ENCODE peak calls at places on chromosomes 13 and 19, in six cellular contexts. One of them, this sample, is unnamed.

GRCh38 chr13:35891973-35892441 is 239.2 kb downstream of the DCLK1 start:
- DNase-seq in PC-3: peak
- DNase-seq in mammary epithelial cell: peak
- DNase-seq in endodermal cell: no peak
- DNase-seq in ascending aorta: no peak
- DNase-seq in uterus: no peak
- DNase-seq in this sample: no peak

GRCh38 chr19:1863638-1864479 is 480 bp upstream of the KLF16 start:
- DNase-seq in PC-3: peak
- DNase-seq in mammary epithelial cell: peak
- DNase-seq in endodermal cell: peak
- DNase-seq in ascending aorta: peak
- DNase-seq in uterus: peak
- DNase-seq in this sample: no peak

GRCh38 chr19:7917292-7918061 is 2.7 kb upstream of the SNAPC2 start:
- DNase-seq in PC-3: peak
- DNase-seq in mammary epithelial cell: no peak
- DNase-seq in endodermal cell: peak
- DNase-seq in ascending aorta: no peak
- DNase-seq in uterus: peak
- DNase-seq in this sample: no peak

GRCh38 chr13:41680900-41681299 is 223.6 kb downstream of the RGCC start:
- DNase-seq in PC-3: no peak
- DNase-seq in mammary epithelial cell: no peak
- DNase-seq in endodermal cell: peak
- DNase-seq in ascending aorta: no peak
- DNase-seq in uterus: no peak
- DNase-seq in this sample: no peak

GRCh38 chr19:50725218-50725931 is 2.2 kb downstream of the CLEC11A start:
- DNase-seq in PC-3: no peak
- DNase-seq in mammary epithelial cell: no peak
- DNase-seq in endodermal cell: no peak
- DNase-seq in ascending aorta: no peak
- DNase-seq in uterus: no peak
- DNase-seq in this sample: no peak

GRCh38 chr13:80604094-80604493 is 263.2 kb upstream of the SPRY2 start:
- DNase-seq in PC-3: peak
- DNase-seq in mammary epithelial cell: no peak
- DNase-seq in endodermal cell: no peak
- DNase-seq in ascending aorta: no peak
- DNase-seq in uterus: no peak
- DNase-seq in this sample: no peak

GRCh38 chr13:95258619-95259194 is 42.5 kb downstream of the ABCC4 start:
- DNase-seq in PC-3: no peak
- DNase-seq in mammary epithelial cell: no peak
- DNase-seq in endodermal cell: no peak
- DNase-seq in ascending aorta: no peak
- DNase-seq in uterus: no peak
- DNase-seq in this sample: no peak

GRCh38 chr19:639251-640155 is at the start of gene FGF22:
- DNase-seq in PC-3: peak
- DNase-seq in mammary epithelial cell: peak
- DNase-seq in endodermal cell: peak
- DNase-seq in ascending aorta: peak
- DNase-seq in uterus: peak
- DNase-seq in this sample: peak

GRCh38 chr13:98272549-98272948 is 95.5 kb upstream of the RNF113B start:
- DNase-seq in PC-3: no peak
- DNase-seq in mammary epithelial cell: no peak
- DNase-seq in endodermal cell: peak
- DNase-seq in ascending aorta: no peak
- DNase-seq in uterus: no peak
- DNase-seq in this sample: no peak

GRCh38 chr19:45862564-45863334 is at the start of gene SYMPK:
- DNase-seq in PC-3: peak
- DNase-seq in mammary epithelial cell: peak
- DNase-seq in endodermal cell: peak
- DNase-seq in ascending aorta: peak
- DNase-seq in uterus: peak
- DNase-seq in this sample: peak

DNA sequence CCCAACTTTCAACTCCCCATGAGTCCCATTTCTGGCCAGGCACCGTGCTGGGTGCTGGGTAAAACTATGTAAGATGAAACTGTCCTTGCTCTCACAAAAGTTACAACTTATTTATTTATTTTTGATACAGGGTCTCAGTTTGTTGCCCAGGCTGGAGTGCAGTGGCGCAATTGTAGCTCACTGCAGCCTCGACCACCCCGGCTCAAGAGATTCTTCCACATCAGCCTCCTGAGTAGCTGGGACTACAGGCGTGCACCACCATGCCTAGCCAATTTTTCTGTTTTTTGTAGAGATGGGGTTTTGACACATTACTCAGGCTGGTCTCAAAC is 12.9 kb upstream of the CADM4 start:
- DNase-seq in PC-3: no peak
- DNase-seq in mammary epithelial cell: no peak
- DNase-seq in endodermal cell: no peak
- DNase-seq in ascending aorta: no peak
- DNase-seq in uterus: no peak
- DNase-seq in this sample: no peak
- TF ChIP-seq CTCF in PC-3: no peak
- TF ChIP-seq CTCF in mammary epithelial cell: no peak
- TF ChIP-seq CTCF in endodermal cell: no peak
- TF ChIP-seq CTCF in ascending aorta: no peak
- TF ChIP-seq CTCF in uterus: no peak
- TF ChIP-seq CTCF in this sample: no peak

DNA sequence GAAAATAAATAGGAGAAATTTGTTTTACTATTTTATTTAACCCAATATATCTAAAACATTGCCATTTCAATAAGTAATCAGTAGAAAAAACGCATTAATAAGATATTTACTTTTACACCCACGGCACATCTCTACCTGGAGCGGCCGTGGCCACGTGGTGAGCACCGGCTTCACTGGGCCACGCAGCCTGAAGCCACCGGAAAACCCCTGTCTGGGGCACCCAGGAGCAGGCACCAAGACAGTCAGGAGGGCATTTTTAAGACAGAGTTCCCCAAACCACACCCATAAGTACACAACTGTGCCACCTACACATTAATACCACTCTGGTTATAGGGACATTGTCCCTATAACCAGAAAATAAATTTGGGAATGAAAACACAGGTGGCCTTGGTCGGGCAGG is 80.9 kb downstream of the SPACA7 start:
- DNase-seq in PC-3: no peak
- DNase-seq in mammary epithelial cell: no peak
- DNase-seq in endodermal cell: no peak
- DNase-seq in ascending aorta: no peak
- DNase-seq in uterus: no peak
- DNase-seq in this sample: no peak
- H3K27ac ChIP-seq in PC-3: no peak
- H3K27ac ChIP-seq in mammary epithelial cell: no peak
- H3K27ac ChIP-seq in endodermal cell: no peak
- H3K27ac ChIP-seq in ascending aorta: no peak
- H3K27ac ChIP-seq in uterus: no peak
- H3K27ac ChIP-seq in this sample: no peak

GRCh38 chr13:68234278-68234677 is 1004.1 kb upstream of the PCDH9 start:
- DNase-seq in PC-3: peak
- DNase-seq in mammary epithelial cell: peak
- DNase-seq in endodermal cell: no peak
- DNase-seq in ascending aorta: no peak
- DNase-seq in uterus: no peak
- DNase-seq in this sample: no peak
- TF ChIP-seq CTCF in PC-3: peak
- TF ChIP-seq CTCF in mammary epithelial cell: peak
- TF ChIP-seq CTCF in endodermal cell: peak
- TF ChIP-seq CTCF in ascending aorta: no peak
- TF ChIP-seq CTCF in uterus: no peak
- TF ChIP-seq CTCF in this sample: no peak

GRCh38 chr19:16589917-16590316 is 17.7 kb upstream of the SLC35E1 start:
- DNase-seq in PC-3: no peak
- DNase-seq in mammary epithelial cell: no peak
- DNase-seq in endodermal cell: no peak
- DNase-seq in ascending aorta: no peak
- DNase-seq in uterus: no peak
- DNase-seq in this sample: no peak

GRCh38 chr19:16587031-16588023 is 15.1 kb upstream of the SLC35E1 start:
- DNase-seq in PC-3: no peak
- DNase-seq in mammary epithelial cell: peak
- DNase-seq in endodermal cell: peak
- DNase-seq in ascending aorta: peak
- DNase-seq in uterus: no peak
- DNase-seq in this sample: no peak

GRCh38 chr19:16588824-16589577 is 16.8 kb upstream of the SLC35E1 start:
- DNase-seq in PC-3: no peak
- DNase-seq in mammary epithelial cell: no peak
- DNase-seq in endodermal cell: no peak
- DNase-seq in ascending aorta: no peak
- DNase-seq in uterus: no peak
- DNase-seq in this sample: no peak

GRCh38 chr19:16586477-16586871 is 14.3 kb upstream of the SLC35E1 start:
- DNase-seq in PC-3: no peak
- DNase-seq in mammary epithelial cell: no peak
- DNase-seq in endodermal cell: no peak
- DNase-seq in ascending aorta: no peak
- DNase-seq in uterus: no peak
- DNase-seq in this sample: peak

GRCh38 chr19:16588089-16588823 is 16.0 kb upstream of the SLC35E1 start:
- DNase-seq in PC-3: no peak
- DNase-seq in mammary epithelial cell: peak
- DNase-seq in endodermal cell: no peak
- DNase-seq in ascending aorta: no peak
- DNase-seq in uterus: peak
- DNase-seq in this sample: no peak
- H3K27ac ChIP-seq in PC-3: no peak
- H3K27ac ChIP-seq in mammary epithelial cell: peak
- H3K27ac ChIP-seq in endodermal cell: no peak
- H3K27ac ChIP-seq in ascending aorta: peak
- H3K27ac ChIP-seq in uterus: peak
- H3K27ac ChIP-seq in this sample: peak

GRCh38 chr13:106919093-106919492 is 351.2 kb upstream of the ARGLU1 start:
- DNase-seq in PC-3: no peak
- DNase-seq in mammary epithelial cell: no peak
- DNase-seq in endodermal cell: no peak
- DNase-seq in ascending aorta: no peak
- DNase-seq in uterus: no peak
- DNase-seq in this sample: no peak
- TF ChIP-seq CTCF in PC-3: no peak
- TF ChIP-seq CTCF in mammary epithelial cell: no peak
- TF ChIP-seq CTCF in endodermal cell: no peak
- TF ChIP-seq CTCF in ascending aorta: no peak
- TF ChIP-seq CTCF in uterus: no peak
- TF ChIP-seq CTCF in this sample: no peak

GRCh38 chr19:13982773-13983172 is 23.3 kb downstream of the RFX1 start:
- DNase-seq in PC-3: no peak
- DNase-seq in mammary epithelial cell: no peak
- DNase-seq in endodermal cell: no peak
- DNase-seq in ascending aorta: no peak
- DNase-seq in uterus: no peak
- DNase-seq in this sample: no peak

GRCh38 chr19:13984875-13985741 is 21.0 kb downstream of the RFX1 start:
- DNase-seq in PC-3: no peak
- DNase-seq in mammary epithelial cell: no peak
- DNase-seq in endodermal cell: no peak
- DNase-seq in ascending aorta: no peak
- DNase-seq in uterus: no peak
- DNase-seq in this sample: no peak

GRCh38 chr19:13985771-13986347 is 20.3 kb downstream of the RFX1 start:
- DNase-seq in PC-3: no peak
- DNase-seq in mammary epithelial cell: no peak
- DNase-seq in endodermal cell: no peak
- DNase-seq in ascending aorta: no peak
- DNase-seq in uterus: no peak
- DNase-seq in this sample: no peak

GRCh38 chr19:13983213-13983889 is 22.8 kb downstream of the RFX1 start:
- DNase-seq in PC-3: no peak
- DNase-seq in mammary epithelial cell: no peak
- DNase-seq in endodermal cell: no peak
- DNase-seq in ascending aorta: no peak
- DNase-seq in uterus: no peak
- DNase-seq in this sample: no peak

DNA sequence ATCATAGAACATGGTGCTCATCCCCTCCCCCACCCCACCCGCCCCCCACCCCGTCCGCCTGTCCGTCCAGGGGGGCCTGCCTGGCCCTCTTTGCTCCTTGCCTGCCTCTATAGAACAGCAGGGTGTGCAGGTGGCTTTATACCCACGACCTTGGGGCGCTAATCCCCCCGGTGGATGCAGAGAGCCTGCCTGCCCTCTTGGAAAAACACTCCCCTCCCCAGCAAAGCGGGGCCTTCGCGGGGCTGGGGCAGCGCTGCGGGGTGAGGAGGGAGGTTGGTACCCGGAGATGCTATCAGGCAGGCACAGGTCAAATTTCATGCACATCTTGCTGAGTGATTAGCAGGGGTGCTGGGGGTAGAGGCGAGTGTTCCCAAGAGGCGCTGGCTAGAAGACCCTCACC is 21.9 kb downstream of the RFX1 start:
- DNase-seq in PC-3: no peak
- DNase-seq in mammary epithelial cell: no peak
- DNase-seq in endodermal cell: no peak
- DNase-seq in ascending aorta: no peak
- DNase-seq in uterus: no peak
- DNase-seq in this sample: no peak
- H3K27ac ChIP-seq in PC-3: no peak
- H3K27ac ChIP-seq in mammary epithelial cell: no peak
- H3K27ac ChIP-seq in endodermal cell: no peak
- H3K27ac ChIP-seq in ascending aorta: no peak
- H3K27ac ChIP-seq in uterus: no peak
- H3K27ac ChIP-seq in this sample: no peak

DNA sequence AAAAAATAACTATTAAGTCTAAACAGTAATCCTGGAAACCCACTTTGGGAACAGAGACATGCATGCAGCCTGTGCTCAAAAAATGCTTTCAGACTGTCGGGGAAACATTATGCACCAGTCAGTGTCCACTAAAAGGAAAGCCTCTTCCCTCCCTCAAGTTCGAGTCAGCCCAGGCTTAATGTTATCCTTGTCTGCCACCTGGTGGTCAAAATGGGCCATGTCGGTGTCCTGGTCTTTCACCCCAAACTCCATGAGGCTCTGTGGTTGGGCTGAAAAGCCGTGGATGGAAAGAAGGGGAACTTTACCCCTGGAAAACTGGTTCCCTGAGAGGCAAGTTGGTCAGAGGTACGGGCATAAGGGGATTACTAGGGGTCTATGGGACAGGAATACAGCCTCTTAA is 88.4 kb upstream of the ZNF492 start:
- DNase-seq in PC-3: peak
- DNase-seq in mammary epithelial cell: peak
- DNase-seq in endodermal cell: peak
- DNase-seq in ascending aorta: no peak
- DNase-seq in uterus: peak
- DNase-seq in this sample: no peak
- TF ChIP-seq CTCF in PC-3: peak
- TF ChIP-seq CTCF in mammary epithelial cell: peak
- TF ChIP-seq CTCF in endodermal cell: peak
- TF ChIP-seq CTCF in ascending aorta: peak
- TF ChIP-seq CTCF in uterus: peak
- TF ChIP-seq CTCF in this sample: peak